ENCODE peak calls at places on chromosomes 13 and 19, in six cellular contexts. Z, J, H, R, C and U are unnamed samples. For H3K27me3, the result is how much of the 10 kb centered on the place peaks cover.

GRCh38 chr19:15397782-15398181 is 18.2 kb upstream of the AKAP8 start:
- DNase-seq in Z (no peak), J (no peak), H (no peak), R (no peak), C (no peak), U (no peak)

GRCh38 chr13:60143775-60144174 is 20.0 kb downstream of the DIAPH3 start:
- DNase-seq in Z (no peak), J (no peak), H (no peak), R (no peak), C (no peak), U (no peak)

GRCh38 chr19:12665646-12666304 is 767 bp downstream of the MAN2B1 start:
- DNase-seq in Z (no peak), J (no peak), H (no peak), R (no peak), C (no peak), U (no peak)

GRCh38 chr13:38743499-38743898 is 56.6 kb downstream of the FREM2 start:
- DNase-seq in Z (no peak), J (no peak), H (peak), R (no peak), C (no peak), U (no peak)

GRCh38 chr13:85993567-85993966 is 194.3 kb upstream of the SLITRK6 start:
- DNase-seq in Z (no peak), J (no peak), H (no peak), R (no peak), C (no peak), U (no peak)

GRCh38 chr19:40798997-40799557 is at the start of gene EGLN2:
- DNase-seq in Z (no peak), J (no peak), H (no peak), R (no peak), C (no peak), U (no peak)

GRCh38 chr19:5292843-5293606 is 47.6 kb downstream of the PTPRS start:
- DNase-seq in Z (peak), J (peak), H (peak), R (peak), C (no peak), U (peak)

GRCh38 chr19:44776402-44777096 is 1.1 kb upstream of the CBLC start:
- DNase-seq in Z (peak), J (no peak), H (no peak), R (no peak), C (no peak), U (no peak)

GRCh38 chr13:43129021-43129420 is 105.6 kb downstream of the DNAJC15 start:
- DNase-seq in Z (no peak), J (no peak), H (no peak), R (no peak), C (no peak), U (no peak)

GRCh38 chr13:43128504-43128929 is 105.1 kb downstream of the DNAJC15 start:
- DNase-seq in Z (no peak), J (no peak), H (no peak), R (no peak), C (no peak), U (no peak)

GRCh38 chr13:43126420-43126819 is 103.0 kb downstream of the DNAJC15 start:
- DNase-seq in Z (no peak), J (no peak), H (no peak), R (no peak), C (no peak), U (no peak)

GRCh38 chr13:43127827-43128226 is 104.4 kb downstream of the DNAJC15 start:
- DNase-seq in Z (no peak), J (no peak), H (no peak), R (no peak), C (no peak), U (no peak)

DNA sequence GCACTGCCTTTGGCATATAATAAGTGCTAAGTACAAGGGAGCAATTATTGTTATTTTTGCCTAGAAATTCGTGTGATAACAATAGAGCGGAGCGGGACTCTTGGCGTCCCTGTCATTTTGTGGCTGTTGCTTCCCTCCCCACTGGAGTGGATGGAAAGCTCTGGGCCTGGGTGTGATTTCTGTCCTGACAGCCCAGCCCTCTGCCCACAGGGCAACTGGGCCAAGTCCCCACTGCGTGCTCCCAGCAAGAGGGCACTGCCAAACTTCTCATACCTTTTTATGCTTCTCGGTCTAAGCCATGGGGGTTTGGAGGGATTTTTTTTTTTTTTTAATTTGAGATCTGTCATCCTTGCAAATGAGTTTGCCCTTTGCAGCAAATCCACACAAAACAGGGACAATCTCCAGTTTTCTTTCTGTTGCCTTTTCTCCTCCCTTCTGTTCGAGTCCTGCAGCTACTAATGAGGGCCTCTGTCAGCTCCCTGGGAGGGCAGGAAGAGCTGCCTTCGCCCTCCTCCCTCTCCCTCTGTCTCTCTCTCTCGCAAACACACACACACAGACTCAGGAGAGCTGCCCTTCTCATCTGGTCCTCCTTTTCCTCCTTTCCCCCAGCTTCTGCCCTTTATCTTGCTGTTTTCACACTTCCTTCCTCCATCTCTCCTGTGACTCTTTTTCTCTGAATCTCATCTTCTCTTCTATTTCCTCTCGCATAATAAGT is 103.9 kb downstream of the DNAJC15 start:
- DNase-seq in Z (no peak), J (no peak), H (peak), R (no peak), C (no peak), U (no peak)
- H3K27ac ChIP-seq in Z (no peak), J (no peak), H (no peak), R (no peak), C (no peak), U (no peak)

GRCh38 chr19:51713319-51714285 is 10.2 kb downstream of the HAS1 start:
- DNase-seq in Z (no peak), J (no peak), H (no peak), R (no peak), C (no peak), U (no peak)
- TF ChIP-seq CTCF in Z (no peak), J (no peak), H (no peak), R (no peak), C (no peak), U (no peak)

GRCh38 chr13:110387451-110388140 is 80.5 kb downstream of the COL4A2 start:
- DNase-seq in Z (no peak), J (peak), H (peak), R (peak), C (no peak), U (no peak)

GRCh38 chr13:110392510-110393233 is 85.6 kb downstream of the COL4A2 start:
- DNase-seq in Z (no peak), J (no peak), H (no peak), R (no peak), C (no peak), U (no peak)

GRCh38 chr13:110391273-110391672 is 84.2 kb downstream of the COL4A2 start:
- DNase-seq in Z (no peak), J (no peak), H (no peak), R (no peak), C (no peak), U (no peak)

GRCh38 chr13:110388141-110388943 is 81.3 kb downstream of the COL4A2 start:
- DNase-seq in Z (no peak), J (no peak), H (no peak), R (no peak), C (no peak), U (no peak)

GRCh38 chr13:110390572-110390971 is 83.5 kb downstream of the COL4A2 start:
- DNase-seq in Z (no peak), J (no peak), H (no peak), R (no peak), C (no peak), U (no peak)
- H3K27me3 ChIP-seq in Z (under half), J (under half), H (under half), R (under half), C (under half), U (under half)

DNA sequence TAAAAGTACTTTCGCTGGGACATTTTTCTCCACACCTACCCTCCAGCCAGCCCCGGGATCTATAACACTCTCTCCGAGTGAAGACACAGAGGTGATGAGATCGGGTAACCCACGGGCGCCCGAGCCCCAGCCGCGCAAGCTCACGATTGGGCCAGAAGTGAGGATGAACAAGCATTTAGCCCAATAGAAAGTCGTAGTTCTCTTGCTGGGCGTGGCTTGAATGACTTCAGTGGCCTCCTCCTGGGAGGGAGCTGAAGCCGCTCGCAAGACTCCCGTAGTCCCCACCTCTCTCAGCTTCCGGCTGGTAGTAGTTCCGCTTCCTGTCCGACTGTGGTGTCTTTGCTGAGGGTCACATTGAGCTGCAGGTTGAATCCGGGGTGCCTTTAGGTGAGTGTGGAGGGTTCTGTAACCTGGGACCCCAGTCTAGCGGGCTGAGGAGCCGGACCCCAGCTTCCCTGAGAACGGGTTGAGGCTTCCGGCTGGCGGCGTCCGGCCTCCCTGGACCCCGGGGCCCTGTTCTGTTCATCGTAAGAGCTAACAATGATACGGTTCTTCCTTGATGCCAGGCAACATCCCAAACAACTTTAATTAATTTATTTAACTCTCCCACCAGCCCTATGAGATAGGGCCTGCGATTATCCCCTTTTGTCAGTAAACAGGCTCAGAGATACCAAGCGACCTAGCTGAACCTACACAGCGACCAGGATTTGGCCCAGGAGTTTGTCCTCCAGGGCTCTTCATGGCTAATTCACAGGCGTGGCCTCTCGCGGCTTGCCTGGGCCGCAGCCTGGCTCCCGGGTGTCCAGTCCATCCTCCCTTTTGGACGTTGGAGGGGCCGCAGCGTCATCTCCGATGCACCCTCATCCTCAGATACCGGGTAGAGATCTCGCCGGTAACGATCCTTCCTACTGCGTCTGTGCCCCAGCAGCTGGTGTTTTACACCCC is at the start of gene COX6B1:
- DNase-seq in Z (peak), J (peak), H (peak), R (peak), C (peak), U (peak)
- H3K27ac ChIP-seq in Z (peak), J (peak), H (no peak), R (peak), C (peak), U (peak)

GRCh38 chr19:47608074-47608907 is 643 bp upstream of the BICRA start:
- DNase-seq in Z (peak), J (peak), H (peak), R (peak), C (peak), U (peak)
- TF ChIP-seq CTCF in Z (no peak), J (peak), H (no peak), R (no peak), C (no peak), U (peak)

GRCh38 chr19:28634837-28635236 is 578.1 kb downstream of the UQCRFS1 start:
- DNase-seq in Z (no peak), J (no peak), H (no peak), R (no peak), C (no peak), U (no peak)
- H3K27me3 ChIP-seq in Z (under half), J (under half), H (under half), R (under half), C (under half), U (under half)